ENCODE peak calls at places on chromosome 14, in ten cellular contexts. Q is fibroblast of lung; V is aorta; Z is HCT116; E is lower lobe of right lung; Y is cardiac muscle cell; H is CD8-positive, alpha-beta T cell; I is pancreas; O is prostate gland; B is MM.1S. G is an unnamed sample.

GRCh38 chr14:54219281-54220121 is 177.3 kb upstream of the CDKN3 start:
- DNase-seq in Y (no peak), O (no peak), V (no peak), Z (no peak), I (no peak), H (no peak), B (no peak), Q (no peak), E (no peak), G (no peak)

GRCh38 chr14:104688505-104688754 is 988 bp upstream of the INF2 start:
- DNase-seq in I (no peak), Y (no peak), H (no peak), V (no peak), Z (no peak), B (no peak), E (no peak), Q (no peak), O (no peak), G (no peak)

GRCh38 chr14:94631050-94631449 is 18.9 kb downstream of the SERPINA3 start:
- DNase-seq in Z (no peak), Q (no peak), O (no peak), V (no peak), H (no peak), B (no peak), I (no peak), Y (no peak), E (no peak), G (no peak)

GRCh38 chr14:23763394-23763793 is 127.2 kb downstream of the DHRS2 start:
- DNase-seq in Z (no peak), O (no peak), Q (no peak), V (no peak), B (no peak), Y (no peak), H (no peak), I (no peak), E (no peak), G (no peak)

GRCh38 chr14:90608281-90608680 is 207.9 kb downstream of the TTC7B start:
- DNase-seq in Y (no peak), O (no peak), E (no peak), Q (no peak), H (no peak), Z (no peak), B (no peak), I (no peak), V (no peak), G (no peak)

GRCh38 chr14:25537846-25538455 is 488.0 kb upstream of the STXBP6 start:
- DNase-seq in E (no peak), H (no peak), Q (no peak), I (peak; percentile 35), O (peak; percentile 58), V (no peak), Z (no peak), Y (no peak), B (peak; percentile 40), G (peak; percentile 57)

GRCh38 chr14:94560291-94560665 is 964 bp upstream of the SERPINA4 start:
- DNase-seq in Q (no peak), Z (no peak), I (peak; percentile 10), V (no peak), B (no peak), O (no peak), E (no peak), H (no peak), Y (no peak), G (no peak)

GRCh38 chr14:98259881-98260280 is 1012.1 kb downstream of the BCL11B start:
- DNase-seq in Y (no peak), Z (no peak), E (no peak), Q (peak; percentile 14), B (no peak), O (peak; percentile 61), V (no peak), H (no peak), I (no peak), G (no peak)

GRCh38 chr14:89378119-89378518 is 38.9 kb downstream of the FOXN3 start:
- DNase-seq in H (no peak), Z (no peak), Q (peak; percentile 89), Y (peak; percentile 28), I (no peak), O (no peak), B (no peak), E (no peak), V (no peak), G (no peak)

GRCh38 chr14:103910262-103910935 is 17.9 kb upstream of the TDRD9 start:
- DNase-seq in Z (peak; percentile 86), E (peak; percentile 94), V (peak; percentile 78), Q (peak; percentile 85), Y (peak; percentile 89), O (peak; percentile 95), H (peak; percentile 80), B (peak; percentile 40), I (peak; percentile 93), G (peak; percentile 84)

GRCh38 chr14:24086193-24086955 is 7.7 kb upstream of the PCK2 start:
- DNase-seq in O (no peak), Y (no peak), B (no peak), Z (no peak), Q (no peak), E (no peak), V (no peak), I (no peak), H (no peak), G (no peak)

GRCh38 chr14:81323621-81324400 is 76.3 kb downstream of the STON2 start:
- DNase-seq in H (no peak), Q (peak; percentile 38), V (no peak), O (peak; percentile 69), I (no peak), E (peak; percentile 47), Y (no peak), Z (peak; percentile 36), B (no peak), G (peak; percentile 80)
- H3K4me3 ChIP-seq in H (no peak overlapping the region), Q (no peak overlapping the region), V (no peak overlapping the region), O (peak overlapping the region; percentile 20), I (peak overlapping the region; percentile 12), E (peak overlapping the region; percentile 35), Y (peak overlapping the region; percentile 15), Z (peak overlapping the region; percentile 40), B (no peak overlapping the region), G (peak overlapping the region; percentile 57)

DNA sequence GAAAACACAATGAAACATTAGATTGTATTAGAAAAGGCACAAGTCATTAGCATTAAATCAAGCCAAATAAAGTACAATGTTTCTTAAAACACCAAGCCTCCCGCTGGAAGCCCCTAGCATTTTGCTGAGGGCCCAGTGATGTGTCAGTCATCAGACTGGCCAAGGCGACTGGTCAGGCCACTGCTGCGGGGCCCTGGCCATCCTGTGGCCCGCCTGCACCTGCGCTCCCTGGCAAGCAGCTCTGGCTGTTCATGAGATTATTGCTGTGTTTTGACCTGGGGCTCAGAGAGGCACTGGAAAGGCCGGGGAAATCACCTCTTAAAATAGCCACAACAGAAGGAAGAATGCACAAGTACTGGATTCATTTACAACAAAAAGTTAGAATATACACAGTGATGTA is 24.2 kb upstream of the AMN start:
- DNase-seq in E (no peak), V (no peak), O (no peak), I (no peak), Z (no peak), Q (no peak), Y (no peak), H (no peak), B (no peak), G (no peak)
- H3K4me3 ChIP-seq in E (no peak overlapping the region), V (no peak overlapping the region), O (no peak overlapping the region), I (no peak overlapping the region), Z (no peak overlapping the region), Q (no peak overlapping the region), Y (no peak overlapping the region), H (no peak overlapping the region), B (no peak overlapping the region), G (no peak overlapping the region)

GRCh38 chr14:64717870-64718269 is 13.6 kb downstream of the PLEKHG3 start:
- DNase-seq in Z (no peak), Q (peak; percentile 41), Y (no peak), B (no peak), E (no peak), V (no peak), O (peak; percentile 40), H (no peak), I (peak; percentile 80), G (no peak)
- H3K4me3 ChIP-seq in Z (no peak overlapping the region), Q (no peak overlapping the region), Y (no peak overlapping the region), B (no peak overlapping the region), E (no peak overlapping the region), V (no peak overlapping the region), O (no peak overlapping the region), H (no peak overlapping the region), I (no peak overlapping the region), G (no peak overlapping the region)

GRCh38 chr14:105690671-105691070 is 164.3 kb downstream of the TMEM121 start:
- DNase-seq in Q (no peak), V (no peak), Z (no peak), Y (no peak), H (peak; percentile 1), E (no peak), O (no peak), B (no peak), I (no peak), G (no peak)
- H3K4me3 ChIP-seq in Q (no peak overlapping the region), V (no peak overlapping the region), Z (no peak overlapping the region), Y (no peak overlapping the region), H (no peak overlapping the region), E (no peak overlapping the region), O (no peak overlapping the region), B (no peak overlapping the region), I (no peak overlapping the region), G (no peak overlapping the region)

GRCh38 chr14:65195042-65195719 is 92.9 kb upstream of the MAX start:
- DNase-seq in V (no peak), I (no peak), E (no peak), Y (no peak), B (peak; percentile 69), O (no peak), Z (no peak), Q (no peak), H (no peak), G (no peak)
- H3K4me3 ChIP-seq in V (no peak overlapping the region), I (no peak overlapping the region), E (no peak overlapping the region), Y (no peak overlapping the region), B (no peak overlapping the region), O (no peak overlapping the region), Z (no peak overlapping the region), Q (no peak overlapping the region), H (no peak overlapping the region), G (no peak overlapping the region)

GRCh38 chr14:99271951-99272668 is at the start of gene BCL11B:
- DNase-seq in B (peak; percentile 80), Z (peak; percentile 82), H (peak; percentile 92), Y (peak; percentile 89), E (peak; percentile 72), Q (peak; percentile 83), I (peak; percentile 25), V (peak; percentile 72), O (peak; percentile 49), G (peak; percentile 51)
- H3K4me3 ChIP-seq in B (peak within 1 kb of the TSS; percentile 55), Z (peak within 1 kb of the TSS; percentile 51), H (peak within 1 kb of the TSS; percentile 81), Y (peak within 1 kb of the TSS; percentile 65), E (peak within 1 kb of the TSS; percentile 54), Q (peak within 1 kb of the TSS; percentile 37), I (peak within 1 kb of the TSS; percentile 6), V (peak within 1 kb of the TSS; percentile 18), O (peak within 1 kb of the TSS; percentile 27), G (peak within 1 kb of the TSS; percentile 52)

GRCh38 chr14:35341454-35342159 is 49.4 kb downstream of the PSMA6 start:
- DNase-seq in E (peak; percentile 98), V (peak; percentile 98), B (no peak), I (peak; percentile 98), Z (peak; percentile 45), Q (peak; percentile 84), O (peak; percentile 99), H (no peak), Y (peak; percentile 97), G (peak; percentile 32)
- H3K4me3 ChIP-seq in E (peak overlapping the region; percentile 38), V (no peak overlapping the region), B (no peak overlapping the region), I (peak overlapping the region; percentile 24), Z (no peak overlapping the region), Q (no peak overlapping the region), O (no peak overlapping the region), H (no peak overlapping the region), Y (no peak overlapping the region), G (no peak overlapping the region)

G was measured in Caco-2.